ENCODE peak calls at places on chromosomes 5 and 9, in four cellular contexts. I, D, O and Z are unnamed samples.

GRCh38 chr5:66134407-66134843 is 9.7 kb upstream of the SREK1 start:
- DNase-seq in O (no peak), I (no peak), D (no peak), Z (no peak)

GRCh38 chr5:589588-589987 is 22.6 kb upstream of the CEP72 start:
- DNase-seq in D (no peak), O (no peak), I (no peak), Z (no peak)

GRCh38 chr9:93263334-93264229 is 79.6 kb downstream of the WNK2 start:
- DNase-seq in I (no peak), D (no peak), O (no peak), Z (no peak)

GRCh38 chr9:83219154-83219923 is 156.4 kb upstream of the RASEF start:
- DNase-seq in I (peak), D (peak), O (peak), Z (peak)

GRCh38 chr9:133420392-133420827 is 1.8 kb upstream of the ADAMTS13 start:
- DNase-seq in I (no peak), D (no peak), O (peak), Z (no peak)

GRCh38 chr5:125317546-125317995 is 571.1 kb upstream of the ZNF608 start:
- DNase-seq in I (peak), D (no peak), O (no peak), Z (no peak)

GRCh38 chr9:133163559-133164208 is at the start of gene GBGT1:
- DNase-seq in I (no peak), O (peak), D (no peak), Z (no peak)

GRCh38 chr9:118721276-118721675 is 648.0 kb downstream of the BRINP1 start:
- DNase-seq in O (no peak), D (no peak), I (no peak), Z (no peak)

GRCh38 chr5:35884125-35884788 is 27.6 kb downstream of the IL7R start:
- DNase-seq in I (no peak), D (no peak), O (no peak), Z (no peak)

GRCh38 chr5:112863549-112863948 is 2.5 kb downstream of the SRP19 start:
- DNase-seq in D (no peak), I (no peak), O (no peak), Z (no peak)

GRCh38 chr5:138632900-138633489 is 57.8 kb upstream of the HSPA9 start:
- DNase-seq in O (peak), I (peak), D (peak), Z (peak)

GRCh38 chr5:155794801-155795200 is 532.2 kb upstream of the SGCD start:
- DNase-seq in O (no peak), D (no peak), I (no peak), Z (peak)

GRCh38 chr9:110977259-110977709 is 61.0 kb downstream of the LPAR1 start:
- DNase-seq in D (no peak), I (no peak), O (no peak), Z (peak)

GRCh38 chr5:112087222-112087621 is 330.2 kb upstream of the NREP start:
- DNase-seq in O (no peak), D (no peak), I (no peak), Z (no peak)

GRCh38 chr9:133339641-133340040 is 3.7 kb upstream of the SURF6 start:
- DNase-seq in I (no peak), D (no peak), O (no peak), Z (no peak)

GRCh38 chr9:75960561-75960960 is 70.1 kb downstream of the PCSK5 start:
- DNase-seq in D (no peak), I (no peak), O (no peak), Z (no peak)

GRCh38 chr5:67297376-67297775 is 100.8 kb upstream of the CD180 start:
- DNase-seq in O (no peak), I (no peak), D (no peak), Z (no peak)

GRCh38 chr9:116190997-116191396 is 37.4 kb downstream of the PAPPA start:
- DNase-seq in D (no peak), O (no peak), I (no peak), Z (no peak)

GRCh38 chr5:74261906-74262305 is 378.6 kb downstream of the ENC1 start:
- DNase-seq in O (no peak), D (no peak), I (no peak), Z (no peak)

GRCh38 chr5:131515348-131515747 is 119.7 kb downstream of the RAPGEF6 start:
- DNase-seq in I (no peak), D (no peak), O (no peak), Z (no peak)

GRCh38 chr5:31921852-31922305 is 252.2 kb downstream of the GOLPH3 start:
- DNase-seq in D (no peak), O (no peak), I (peak), Z (no peak)

GRCh38 chr5:160278356-160278755 is 34.0 kb downstream of the CCNJL start:
- DNase-seq in D (no peak), O (no peak), I (no peak), Z (no peak)

GRCh38 chr9:79353856-79354520 is 217.8 kb upstream of the TLE4 start:
- DNase-seq in I (no peak), D (no peak), O (no peak), Z (no peak)

GRCh38 chr5:154078305-154078704 is 39.5 kb downstream of the MFAP3 start:
- DNase-seq in O (no peak), D (no peak), I (no peak), Z (no peak)

GRCh38 chr5:13771011-13771571 is 173.4 kb downstream of the DNAH5 start:
- DNase-seq in D (no peak), I (no peak), O (no peak), Z (no peak)

GRCh38 chr9:20811872-20812271 is 127.8 kb downstream of the FOCAD start:
- DNase-seq in O (no peak), I (no peak), D (no peak), Z (no peak)

GRCh38 chr9:136829981-136830885 is 12.0 kb upstream of the AJM1 start:
- DNase-seq in I (no peak), D (no peak), O (no peak), Z (no peak)

GRCh38 chr9:3238241-3238640 is 287.6 kb downstream of the RFX3 start:
- DNase-seq in I (no peak), D (peak), O (no peak), Z (no peak)

DNA sequence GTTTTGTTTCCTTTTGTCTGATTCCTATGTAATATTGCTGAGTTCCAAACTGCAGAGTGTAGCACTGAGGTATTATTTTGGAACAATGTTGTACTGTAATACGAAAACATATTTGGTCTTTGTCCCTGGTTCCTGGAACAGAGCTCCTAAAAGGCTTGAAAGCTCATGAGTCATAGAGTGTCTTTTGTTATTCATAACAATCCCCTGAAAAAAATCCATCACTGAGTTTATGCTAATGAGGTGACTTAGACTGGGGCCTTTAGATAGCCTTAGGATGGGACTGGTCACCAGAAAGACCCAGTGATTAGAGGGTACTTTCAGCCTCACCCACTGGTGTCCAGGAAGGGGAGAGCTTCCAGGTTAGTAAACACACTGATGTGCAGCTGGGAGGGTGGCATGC is 132.7 kb upstream of the POU5F2 start:
- DNase-seq in D (no peak), I (no peak), O (no peak), Z (no peak)
- TF ChIP-seq FOSL1 in D (no peak), I (no peak), O (no peak), Z (no peak)

GRCh38 chr9:78035369-78035993 is 3.9 kb upstream of the GNAQ start:
- DNase-seq in O (peak), D (peak), I (no peak), Z (peak)
- H2AFZ ChIP-seq in O (peak), D (peak), I (peak), Z (peak)

GRCh38 chr5:87405472-87406155 is 7.1 kb downstream of the CCNH start:
- DNase-seq in D (no peak), O (no peak), I (no peak), Z (no peak)
- TF ChIP-seq SRF in D (no peak), O (no peak), I (no peak), Z (no peak)

GRCh38 chr9:112093875-112094227 is 81.2 kb downstream of the SUSD1 start:
- DNase-seq in I (no peak), D (no peak), O (no peak), Z (no peak)
- TF ChIP-seq FOSL1 in I (no peak), D (no peak), O (no peak), Z (no peak)